ENCODE peak calls at places on chromosomes 11 and 22, in five cellular contexts. One of them, this sample, is unnamed.

GRCh38 chr11:8063319-8063718 is 17.7 kb upstream of the TUB start:
- DNase-seq in choroid plexus epithelial cell: peak
- DNase-seq in nephron progenitor cell: no peak
- DNase-seq in AG04450: no peak
- DNase-seq in colonic mucosa: peak
- DNase-seq in this sample: no peak

GRCh38 chr11:826836-827145 is 928 bp upstream of the CRACR2B start:
- DNase-seq in choroid plexus epithelial cell: no peak
- DNase-seq in nephron progenitor cell: no peak
- DNase-seq in AG04450: no peak
- DNase-seq in colonic mucosa: no peak
- DNase-seq in this sample: no peak

GRCh38 chr11:65565624-65566453 is 4.4 kb upstream of the ZNRD2 start:
- DNase-seq in choroid plexus epithelial cell: no peak
- DNase-seq in nephron progenitor cell: no peak
- DNase-seq in AG04450: no peak
- DNase-seq in colonic mucosa: no peak
- DNase-seq in this sample: no peak

GRCh38 chr11:125401235-125401634 is 94.8 kb downstream of the FEZ1 start:
- DNase-seq in choroid plexus epithelial cell: no peak
- DNase-seq in nephron progenitor cell: no peak
- DNase-seq in AG04450: no peak
- DNase-seq in colonic mucosa: no peak
- DNase-seq in this sample: no peak

GRCh38 chr11:83287631-83288030 is 1.5 kb upstream of the CCDC90B start:
- DNase-seq in choroid plexus epithelial cell: no peak
- DNase-seq in nephron progenitor cell: no peak
- DNase-seq in AG04450: no peak
- DNase-seq in colonic mucosa: no peak
- DNase-seq in this sample: no peak

GRCh38 chr11:31492320-31492913 is 17.0 kb downstream of the IMMP1L start:
- DNase-seq in choroid plexus epithelial cell: peak
- DNase-seq in nephron progenitor cell: no peak
- DNase-seq in AG04450: no peak
- DNase-seq in colonic mucosa: no peak
- DNase-seq in this sample: no peak

GRCh38 chr11:106331163-106331562 is 253.7 kb downstream of the AASDHPPT start:
- DNase-seq in choroid plexus epithelial cell: no peak
- DNase-seq in nephron progenitor cell: no peak
- DNase-seq in AG04450: no peak
- DNase-seq in colonic mucosa: no peak
- DNase-seq in this sample: no peak

GRCh38 chr22:40043086-40043485 is 48.3 kb downstream of the FAM83F start:
- DNase-seq in choroid plexus epithelial cell: no peak
- DNase-seq in nephron progenitor cell: no peak
- DNase-seq in AG04450: no peak
- DNase-seq in colonic mucosa: no peak
- DNase-seq in this sample: peak

GRCh38 chr11:86132667-86133310 is 63.9 kb upstream of the PICALM start:
- DNase-seq in choroid plexus epithelial cell: no peak
- DNase-seq in nephron progenitor cell: no peak
- DNase-seq in AG04450: no peak
- DNase-seq in colonic mucosa: peak
- DNase-seq in this sample: no peak

GRCh38 chr11:2932850-2933251 is 3.6 kb upstream of the PHLDA2 start:
- DNase-seq in choroid plexus epithelial cell: peak
- DNase-seq in nephron progenitor cell: no peak
- DNase-seq in AG04450: no peak
- DNase-seq in colonic mucosa: peak
- DNase-seq in this sample: peak

GRCh38 chr22:18111759-18112330 is 1.2 kb downstream of the TUBA8 start:
- DNase-seq in choroid plexus epithelial cell: no peak
- DNase-seq in nephron progenitor cell: no peak
- DNase-seq in AG04450: no peak
- DNase-seq in colonic mucosa: no peak
- DNase-seq in this sample: no peak

GRCh38 chr11:5291207-5291838 is 10.4 kb downstream of the OR51B4 start:
- DNase-seq in choroid plexus epithelial cell: peak
- DNase-seq in nephron progenitor cell: no peak
- DNase-seq in AG04450: no peak
- DNase-seq in colonic mucosa: no peak
- DNase-seq in this sample: peak

GRCh38 chr11:78179459-78180071 is 8.9 kb downstream of the KCTD21 start:
- DNase-seq in choroid plexus epithelial cell: no peak
- DNase-seq in nephron progenitor cell: no peak
- DNase-seq in AG04450: no peak
- DNase-seq in colonic mucosa: no peak
- DNase-seq in this sample: peak

GRCh38 chr11:47331454-47332302 is 20.8 kb downstream of the MYBPC3 start:
- DNase-seq in choroid plexus epithelial cell: no peak
- DNase-seq in nephron progenitor cell: no peak
- DNase-seq in AG04450: no peak
- DNase-seq in colonic mucosa: peak
- DNase-seq in this sample: no peak

DNA sequence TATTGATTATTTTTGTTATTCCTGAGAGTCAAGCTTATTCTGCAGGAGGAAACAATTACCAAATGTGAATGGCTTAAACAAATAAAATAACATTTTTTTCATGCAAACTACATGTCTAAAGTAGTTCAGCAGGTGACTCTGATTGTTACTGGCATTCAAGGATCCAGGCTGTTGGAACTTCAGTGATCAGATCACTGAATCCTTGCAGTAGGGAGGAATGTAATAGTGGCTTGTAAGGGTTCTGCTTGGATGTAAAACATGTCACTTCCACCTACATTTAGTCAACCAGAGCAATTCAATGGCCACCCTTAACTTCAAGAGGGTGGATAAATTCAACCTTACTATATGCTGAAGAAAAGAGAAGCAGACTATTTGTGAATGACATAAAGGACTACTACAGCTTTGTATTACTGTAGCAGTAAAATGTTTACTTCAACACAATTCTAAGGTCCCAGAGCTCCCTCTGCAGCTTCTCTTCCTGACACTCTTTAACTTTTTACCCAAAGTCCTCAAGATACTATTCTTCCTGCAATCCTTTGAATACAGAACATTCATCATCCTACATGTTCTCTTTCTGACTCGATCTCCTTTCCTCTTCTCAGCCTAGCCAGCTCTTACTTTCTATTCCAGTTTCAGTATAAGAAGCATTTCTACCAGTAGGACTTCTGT is 284.0 kb downstream of the LRRC4C start:
- DNase-seq in choroid plexus epithelial cell: no peak
- DNase-seq in nephron progenitor cell: no peak
- DNase-seq in AG04450: no peak
- DNase-seq in colonic mucosa: no peak
- DNase-seq in this sample: peak
- TF ChIP-seq CTCF in choroid plexus epithelial cell: no peak
- TF ChIP-seq CTCF in nephron progenitor cell: no peak
- TF ChIP-seq CTCF in AG04450: no peak
- TF ChIP-seq CTCF in colonic mucosa: no peak
- TF ChIP-seq CTCF in this sample: no peak

DNA sequence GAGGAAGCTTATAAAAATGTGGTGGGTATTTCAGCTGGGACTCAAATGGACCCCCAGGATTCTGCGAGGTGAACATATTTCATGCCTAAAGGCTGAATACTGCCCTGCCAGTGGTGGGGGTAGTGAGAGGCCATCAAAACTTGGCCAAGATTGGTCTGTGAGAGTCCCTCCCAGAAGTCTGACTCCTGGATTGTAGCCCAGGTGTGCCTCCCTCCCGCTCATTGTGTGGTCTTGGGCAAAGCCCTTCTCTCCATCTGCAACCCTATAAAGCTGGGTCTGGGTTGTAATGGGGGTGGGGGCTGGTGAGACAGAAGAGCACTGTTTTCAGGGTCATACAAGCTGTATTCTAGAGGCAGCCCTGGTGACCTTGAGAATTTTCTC is 888 bp downstream of the HTATIP2 start:
- DNase-seq in choroid plexus epithelial cell: no peak
- DNase-seq in nephron progenitor cell: no peak
- DNase-seq in AG04450: no peak
- DNase-seq in colonic mucosa: no peak
- DNase-seq in this sample: peak
- TF ChIP-seq CTCF in choroid plexus epithelial cell: peak
- TF ChIP-seq CTCF in nephron progenitor cell: no peak
- TF ChIP-seq CTCF in AG04450: no peak
- TF ChIP-seq CTCF in colonic mucosa: no peak
- TF ChIP-seq CTCF in this sample: no peak

DNA sequence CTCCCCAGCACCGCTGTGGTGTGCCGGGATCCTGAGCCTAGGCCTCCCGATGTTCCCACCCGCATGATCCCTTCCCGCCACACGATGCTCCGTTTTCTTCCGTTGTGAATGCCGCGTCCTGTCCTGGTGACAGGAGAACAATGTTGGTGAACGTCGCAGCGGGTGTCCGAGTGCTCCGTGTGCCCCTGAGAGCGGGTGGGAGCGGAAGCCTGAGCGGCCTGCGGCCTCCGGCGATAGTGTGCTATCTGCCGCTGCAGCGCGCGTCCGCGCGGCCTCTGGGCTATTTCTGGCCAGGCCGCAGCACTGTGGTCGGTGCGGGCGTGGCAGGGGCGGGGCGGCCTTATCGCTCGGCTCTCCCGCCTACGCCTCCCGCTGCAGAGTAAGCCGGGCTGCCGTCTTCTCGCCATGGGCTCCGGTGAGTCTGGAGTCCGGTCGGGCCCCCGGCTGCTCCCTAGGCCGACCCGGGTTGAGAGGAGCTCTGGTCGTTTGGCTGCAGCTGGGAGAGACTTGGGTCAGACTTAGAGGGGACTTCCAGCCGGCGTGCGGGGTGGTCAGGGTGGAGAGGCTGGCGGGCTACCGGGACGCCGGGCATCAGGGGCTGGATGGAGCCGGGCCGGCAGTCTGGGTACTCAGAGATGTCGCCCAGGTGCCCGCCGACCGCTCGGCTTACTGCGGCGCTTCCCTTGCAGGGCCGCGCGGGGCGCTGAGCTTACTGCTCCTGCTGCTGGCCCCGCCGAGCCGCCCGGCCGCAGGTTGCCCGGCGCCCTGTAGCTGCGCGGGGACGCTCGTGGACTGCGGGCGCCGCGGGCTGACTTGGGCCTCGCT is at the start of gene GP1BB:
- DNase-seq in choroid plexus epithelial cell: peak
- DNase-seq in nephron progenitor cell: peak
- DNase-seq in AG04450: no peak
- DNase-seq in colonic mucosa: peak
- DNase-seq in this sample: no peak
- TF ChIP-seq CTCF in choroid plexus epithelial cell: no peak
- TF ChIP-seq CTCF in nephron progenitor cell: no peak
- TF ChIP-seq CTCF in AG04450: no peak
- TF ChIP-seq CTCF in colonic mucosa: no peak
- TF ChIP-seq CTCF in this sample: no peak

DNA sequence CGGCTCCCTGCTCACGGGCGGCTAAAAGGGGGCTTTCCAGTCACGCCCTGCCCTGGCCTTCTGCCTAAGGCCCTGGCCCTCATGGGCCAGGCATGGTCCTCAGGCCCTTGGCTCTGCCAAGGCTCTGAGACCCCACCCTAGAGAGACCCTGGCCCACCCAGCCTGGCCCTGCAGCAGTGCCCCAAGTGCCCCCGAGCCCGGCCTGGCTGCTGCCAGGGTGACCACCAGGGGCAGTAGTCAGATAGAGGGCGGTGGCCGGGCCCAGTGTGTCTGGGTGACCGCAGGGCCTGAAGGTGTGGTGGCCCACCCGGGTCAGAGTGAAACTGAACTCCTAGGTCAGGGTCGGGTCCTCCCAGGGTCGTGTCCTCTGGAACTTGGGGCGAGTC is 29.4 kb upstream of the CCDC188 start:
- DNase-seq in choroid plexus epithelial cell: no peak
- DNase-seq in nephron progenitor cell: no peak
- DNase-seq in AG04450: no peak
- DNase-seq in colonic mucosa: no peak
- DNase-seq in this sample: no peak
- TF ChIP-seq CTCF in choroid plexus epithelial cell: peak
- TF ChIP-seq CTCF in nephron progenitor cell: peak
- TF ChIP-seq CTCF in AG04450: peak
- TF ChIP-seq CTCF in colonic mucosa: no peak
- TF ChIP-seq CTCF in this sample: no peak

GRCh38 chr11:19557720-19558140 is 154.9 kb upstream of the NAV2 start:
- DNase-seq in choroid plexus epithelial cell: peak
- DNase-seq in nephron progenitor cell: peak
- DNase-seq in AG04450: peak
- DNase-seq in colonic mucosa: peak
- DNase-seq in this sample: peak
- TF ChIP-seq CTCF in choroid plexus epithelial cell: peak
- TF ChIP-seq CTCF in nephron progenitor cell: peak
- TF ChIP-seq CTCF in AG04450: peak
- TF ChIP-seq CTCF in colonic mucosa: peak
- TF ChIP-seq CTCF in this sample: peak

This sample was measured in MCF 10A.